ENCODE peak calls at places on chromosome 6, in four cellular contexts. One of them, this sample, is unnamed. For H3K4me1 and H3K9me3, the result is how much of the 10 kb centered on the place peaks cover.

GRCh38 chr6:72554761-72555221 is 67.1 kb upstream of the KCNQ5 start:
- DNase-seq in HCT116: no peak
- DNase-seq in naive thymus-derived CD4-positive, alpha-beta T cell: no peak
- DNase-seq in endothelial cell of umbilical vein: no peak
- DNase-seq in this sample: no peak

GRCh38 chr6:167828325-167828956 is 1.7 kb downstream of the AFDN start:
- DNase-seq in naive thymus-derived CD4-positive, alpha-beta T cell: no peak
- DNase-seq in HCT116: no peak
- DNase-seq in endothelial cell of umbilical vein: peak
- DNase-seq in this sample: no peak

GRCh38 chr6:13283340-13283739 is 45.0 kb downstream of the TBC1D7 start:
- DNase-seq in HCT116: no peak
- DNase-seq in naive thymus-derived CD4-positive, alpha-beta T cell: no peak
- DNase-seq in endothelial cell of umbilical vein: no peak
- DNase-seq in this sample: no peak

GRCh38 chr6:27871919-27872633 is 40.1 kb downstream of the OR2B2 start:
- DNase-seq in endothelial cell of umbilical vein: peak
- DNase-seq in HCT116: no peak
- DNase-seq in naive thymus-derived CD4-positive, alpha-beta T cell: peak
- DNase-seq in this sample: peak

GRCh38 chr6:41462980-41463930 is 82.9 kb upstream of the FOXP4 start:
- DNase-seq in naive thymus-derived CD4-positive, alpha-beta T cell: no peak
- DNase-seq in endothelial cell of umbilical vein: peak
- DNase-seq in HCT116: peak
- DNase-seq in this sample: peak

GRCh38 chr6:149082320-149082719 is 235.2 kb upstream of the TAB2 start:
- DNase-seq in HCT116: peak
- DNase-seq in naive thymus-derived CD4-positive, alpha-beta T cell: peak
- DNase-seq in endothelial cell of umbilical vein: peak
- DNase-seq in this sample: peak

GRCh38 chr6:104784884-104785283 is 74.8 kb downstream of the HACE1 start:
- DNase-seq in naive thymus-derived CD4-positive, alpha-beta T cell: no peak
- DNase-seq in HCT116: no peak
- DNase-seq in endothelial cell of umbilical vein: peak
- DNase-seq in this sample: no peak

GRCh38 chr6:51844391-51844735 is 243.1 kb downstream of the PKHD1 start:
- DNase-seq in naive thymus-derived CD4-positive, alpha-beta T cell: no peak
- DNase-seq in HCT116: no peak
- DNase-seq in endothelial cell of umbilical vein: no peak
- DNase-seq in this sample: no peak

GRCh38 chr6:156949376-156949775 is 172.2 kb downstream of the ARID1B start:
- DNase-seq in endothelial cell of umbilical vein: peak
- DNase-seq in HCT116: peak
- DNase-seq in naive thymus-derived CD4-positive, alpha-beta T cell: no peak
- DNase-seq in this sample: no peak

GRCh38 chr6:16319813-16320532 is 81.6 kb downstream of the GMPR start:
- DNase-seq in naive thymus-derived CD4-positive, alpha-beta T cell: peak
- DNase-seq in HCT116: peak
- DNase-seq in endothelial cell of umbilical vein: peak
- DNase-seq in this sample: peak

GRCh38 chr6:35051393-35051792 is 89.7 kb downstream of the TCP11 start:
- DNase-seq in HCT116: no peak
- DNase-seq in endothelial cell of umbilical vein: no peak
- DNase-seq in naive thymus-derived CD4-positive, alpha-beta T cell: no peak
- DNase-seq in this sample: no peak
- H3K4me1 ChIP-seq in HCT116: under half
- H3K4me1 ChIP-seq in endothelial cell of umbilical vein: under half
- H3K4me1 ChIP-seq in naive thymus-derived CD4-positive, alpha-beta T cell: under half
- H3K4me1 ChIP-seq in this sample: under half

DNA sequence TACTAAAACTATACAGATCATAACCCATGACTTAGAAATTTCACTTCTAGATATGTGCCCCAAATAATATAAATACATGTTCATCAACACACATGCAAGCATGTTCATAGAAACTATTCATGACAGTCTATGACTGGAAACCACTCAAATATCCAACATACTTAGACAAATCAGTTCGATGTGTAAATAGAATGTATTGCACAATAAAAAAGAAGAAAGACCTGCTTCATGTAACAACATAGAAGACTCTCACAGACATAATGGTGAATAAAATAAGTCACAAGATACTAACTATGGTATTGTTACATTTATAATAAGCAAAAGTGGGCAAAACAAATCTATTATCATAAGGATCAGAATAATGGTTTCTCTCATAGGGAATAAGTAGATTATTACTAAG is 163.5 kb upstream of the THBS2 start:
- DNase-seq in HCT116: no peak
- DNase-seq in naive thymus-derived CD4-positive, alpha-beta T cell: no peak
- DNase-seq in endothelial cell of umbilical vein: no peak
- DNase-seq in this sample: no peak
- H3K9me3 ChIP-seq in HCT116: under half
- H3K9me3 ChIP-seq in naive thymus-derived CD4-positive, alpha-beta T cell: under half
- H3K9me3 ChIP-seq in endothelial cell of umbilical vein: under half
- H3K9me3 ChIP-seq in this sample: under half

DNA sequence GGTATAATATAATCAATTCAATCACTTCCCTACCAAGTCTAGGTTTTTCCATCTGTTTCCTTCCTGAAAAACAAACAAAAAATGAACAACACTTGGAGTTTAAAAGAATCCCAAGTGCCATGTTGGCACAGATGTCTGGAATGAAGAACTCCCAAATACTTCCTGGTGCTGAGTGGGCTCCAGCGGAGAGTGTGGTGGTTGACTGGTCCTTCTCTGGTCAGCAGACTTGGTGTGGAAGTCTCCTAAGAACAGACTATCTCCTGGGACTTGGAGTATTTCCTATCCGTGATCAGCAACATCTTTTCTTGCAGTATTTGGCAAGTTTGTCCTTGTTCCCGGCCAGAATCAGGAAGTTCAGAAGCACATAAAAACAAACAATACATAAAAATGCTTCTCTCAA is 154.2 kb downstream of the MTFR2 start:
- DNase-seq in endothelial cell of umbilical vein: peak
- DNase-seq in naive thymus-derived CD4-positive, alpha-beta T cell: no peak
- DNase-seq in HCT116: no peak
- DNase-seq in this sample: no peak
- H3K4me1 ChIP-seq in endothelial cell of umbilical vein: under half
- H3K4me1 ChIP-seq in naive thymus-derived CD4-positive, alpha-beta T cell: under half
- H3K4me1 ChIP-seq in HCT116: under half
- H3K4me1 ChIP-seq in this sample: under half

GRCh38 chr6:78570044-78570443 is 297.3 kb upstream of the IRAK1BP1 start:
- DNase-seq in endothelial cell of umbilical vein: no peak
- DNase-seq in HCT116: no peak
- DNase-seq in naive thymus-derived CD4-positive, alpha-beta T cell: no peak
- DNase-seq in this sample: no peak
- H3K9me3 ChIP-seq in endothelial cell of umbilical vein: under half
- H3K9me3 ChIP-seq in HCT116: under half
- H3K9me3 ChIP-seq in naive thymus-derived CD4-positive, alpha-beta T cell: under half
- H3K9me3 ChIP-seq in this sample: under half

DNA sequence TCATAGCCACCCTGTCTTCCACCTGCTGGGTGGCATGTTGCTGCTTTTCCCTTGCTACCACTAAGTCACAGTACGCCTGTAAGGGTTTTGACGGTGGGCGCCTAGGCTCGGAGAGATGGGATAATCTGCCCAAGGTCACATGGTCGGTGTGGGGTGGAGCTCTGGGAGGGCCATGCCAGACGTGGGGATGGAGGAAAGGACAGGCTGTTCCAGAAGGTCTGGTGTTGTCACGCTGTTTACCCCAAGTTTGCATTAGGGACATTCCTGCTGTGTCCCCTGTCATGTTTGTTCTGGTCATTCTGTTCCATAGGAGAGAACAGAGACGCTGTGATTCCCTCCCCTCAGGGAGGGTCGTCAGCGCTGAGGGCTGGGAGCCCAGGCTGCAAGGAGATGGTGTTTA is 16.1 kb downstream of the IP6K3 start:
- DNase-seq in naive thymus-derived CD4-positive, alpha-beta T cell: no peak
- DNase-seq in HCT116: no peak
- DNase-seq in endothelial cell of umbilical vein: no peak
- DNase-seq in this sample: no peak
- H3K4me1 ChIP-seq in naive thymus-derived CD4-positive, alpha-beta T cell: under half
- H3K4me1 ChIP-seq in HCT116: under half
- H3K4me1 ChIP-seq in endothelial cell of umbilical vein: under half
- H3K4me1 ChIP-seq in this sample: under half

GRCh38 chr6:170086639-170087420 is 204.0 kb downstream of the DLL1 start:
- DNase-seq in endothelial cell of umbilical vein: no peak
- DNase-seq in HCT116: no peak
- DNase-seq in naive thymus-derived CD4-positive, alpha-beta T cell: peak
- DNase-seq in this sample: peak

GRCh38 chr6:170088349-170088951 is 202.4 kb downstream of the DLL1 start:
- DNase-seq in endothelial cell of umbilical vein: no peak
- DNase-seq in naive thymus-derived CD4-positive, alpha-beta T cell: no peak
- DNase-seq in HCT116: no peak
- DNase-seq in this sample: peak

GRCh38 chr6:170085475-170086401 is 205.1 kb downstream of the DLL1 start:
- DNase-seq in naive thymus-derived CD4-positive, alpha-beta T cell: no peak
- DNase-seq in endothelial cell of umbilical vein: no peak
- DNase-seq in HCT116: no peak
- DNase-seq in this sample: peak

GRCh38 chr6:170089937-170090335 is 200.9 kb downstream of the DLL1 start:
- DNase-seq in endothelial cell of umbilical vein: no peak
- DNase-seq in naive thymus-derived CD4-positive, alpha-beta T cell: no peak
- DNase-seq in HCT116: no peak
- DNase-seq in this sample: peak

DNA sequence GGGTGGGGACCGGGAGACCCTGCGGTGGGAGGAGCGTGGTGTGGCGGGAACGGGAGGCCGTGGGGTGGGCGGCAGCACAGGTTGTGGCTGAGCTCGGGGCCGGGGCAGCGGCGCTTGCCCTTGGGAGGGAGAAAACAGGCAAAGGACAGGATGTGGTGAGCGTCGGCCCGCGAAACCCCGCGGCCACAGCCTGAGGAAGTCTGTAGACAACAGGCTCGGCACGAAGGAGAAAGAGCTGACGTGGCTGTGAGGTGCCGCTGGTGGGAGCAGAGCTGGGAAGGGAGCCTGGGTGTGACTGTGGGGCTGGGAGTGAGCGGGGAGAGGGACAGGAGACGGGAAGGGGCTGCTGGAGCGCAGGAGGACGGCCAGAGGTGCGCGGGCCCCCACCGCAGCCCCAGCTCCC is 202.9 kb downstream of the DLL1 start:
- DNase-seq in HCT116: no peak
- DNase-seq in naive thymus-derived CD4-positive, alpha-beta T cell: peak
- DNase-seq in endothelial cell of umbilical vein: no peak
- DNase-seq in this sample: peak
- H3K9me3 ChIP-seq in HCT116: under half
- H3K9me3 ChIP-seq in naive thymus-derived CD4-positive, alpha-beta T cell: under half
- H3K9me3 ChIP-seq in endothelial cell of umbilical vein: under half
- H3K9me3 ChIP-seq in this sample: under half

GRCh38 chr6:136643850-136644596 is 93.8 kb upstream of the MAP7 start:
- DNase-seq in naive thymus-derived CD4-positive, alpha-beta T cell: peak
- DNase-seq in endothelial cell of umbilical vein: peak
- DNase-seq in HCT116: peak
- DNase-seq in this sample: peak
- H3K4me1 ChIP-seq in naive thymus-derived CD4-positive, alpha-beta T cell: under half
- H3K4me1 ChIP-seq in endothelial cell of umbilical vein: under half
- H3K4me1 ChIP-seq in HCT116: under half
- H3K4me1 ChIP-seq in this sample: under half

DNA sequence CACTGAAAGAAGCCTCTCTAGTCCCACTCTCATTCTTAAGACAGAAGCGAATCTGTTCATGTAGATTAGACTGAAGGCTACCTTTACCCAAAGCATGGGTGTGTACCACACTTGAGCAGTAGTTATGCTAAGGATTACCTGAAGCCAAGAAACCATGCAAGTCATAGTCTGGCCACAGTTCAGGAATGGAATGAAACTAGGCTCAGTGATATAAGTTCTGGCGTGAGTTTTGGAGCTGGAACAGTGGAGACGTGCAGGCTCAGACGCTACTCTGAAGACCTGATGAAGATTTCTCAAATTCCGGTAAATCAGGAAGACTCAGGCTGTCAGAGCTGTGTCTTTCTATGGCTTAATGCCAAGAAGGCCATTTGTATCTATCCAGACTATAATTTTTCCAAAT is 219.9 kb downstream of the HDGFL1 start:
- DNase-seq in HCT116: no peak
- DNase-seq in naive thymus-derived CD4-positive, alpha-beta T cell: no peak
- DNase-seq in endothelial cell of umbilical vein: no peak
- DNase-seq in this sample: no peak
- H3K9me3 ChIP-seq in HCT116: under half
- H3K9me3 ChIP-seq in naive thymus-derived CD4-positive, alpha-beta T cell: under half
- H3K9me3 ChIP-seq in endothelial cell of umbilical vein: under half
- H3K9me3 ChIP-seq in this sample: under half

GRCh38 chr6:108119212-108120141 is 44.9 kb upstream of the OSTM1 start:
- DNase-seq in endothelial cell of umbilical vein: no peak
- DNase-seq in naive thymus-derived CD4-positive, alpha-beta T cell: no peak
- DNase-seq in HCT116: no peak
- DNase-seq in this sample: no peak

GRCh38 chr6:108117427-108118358 is 43.2 kb upstream of the OSTM1 start:
- DNase-seq in naive thymus-derived CD4-positive, alpha-beta T cell: no peak
- DNase-seq in HCT116: no peak
- DNase-seq in endothelial cell of umbilical vein: peak
- DNase-seq in this sample: no peak

GRCh38 chr6:108120311-108120710 is 45.5 kb upstream of the NR2E1 start:
- DNase-seq in naive thymus-derived CD4-positive, alpha-beta T cell: no peak
- DNase-seq in endothelial cell of umbilical vein: no peak
- DNase-seq in HCT116: no peak
- DNase-seq in this sample: no peak

GRCh38 chr6:108118359-108118724 is 43.8 kb upstream of the OSTM1 start:
- DNase-seq in naive thymus-derived CD4-positive, alpha-beta T cell: no peak
- DNase-seq in HCT116: no peak
- DNase-seq in endothelial cell of umbilical vein: no peak
- DNase-seq in this sample: no peak

GRCh38 chr6:108118791-108119211 is 44.3 kb upstream of the OSTM1 start:
- DNase-seq in endothelial cell of umbilical vein: peak
- DNase-seq in HCT116: no peak
- DNase-seq in naive thymus-derived CD4-positive, alpha-beta T cell: no peak
- DNase-seq in this sample: no peak
- H3K4me1 ChIP-seq in endothelial cell of umbilical vein: under half
- H3K4me1 ChIP-seq in HCT116: under half
- H3K4me1 ChIP-seq in naive thymus-derived CD4-positive, alpha-beta T cell: under half
- H3K4me1 ChIP-seq in this sample: under half

GRCh38 chr6:143911028-143911427 is 46.8 kb downstream of the ZC2HC1B start:
- DNase-seq in naive thymus-derived CD4-positive, alpha-beta T cell: no peak
- DNase-seq in endothelial cell of umbilical vein: no peak
- DNase-seq in HCT116: no peak
- DNase-seq in this sample: no peak

DNA sequence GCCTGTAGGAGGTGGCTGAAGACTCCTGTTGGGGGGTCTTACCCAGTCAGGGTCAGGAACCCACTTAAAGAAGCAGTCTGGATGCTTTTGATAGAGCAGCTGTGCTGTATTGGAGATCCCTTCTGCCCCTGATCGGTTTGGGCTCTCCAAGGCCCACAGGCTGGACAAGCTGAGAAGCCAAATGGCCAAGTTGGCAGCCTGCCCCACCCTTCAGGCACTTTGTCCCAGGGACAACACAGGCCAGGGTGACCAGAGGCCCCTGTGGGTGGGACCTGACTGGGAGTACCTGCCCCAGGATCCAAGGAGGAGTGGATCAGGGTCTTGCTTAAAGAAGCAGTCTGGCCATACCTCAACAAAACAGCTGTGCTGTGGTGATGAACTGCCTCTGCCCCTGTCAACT is 48.4 kb downstream of the ZC2HC1B start:
- DNase-seq in HCT116: no peak
- DNase-seq in endothelial cell of umbilical vein: no peak
- DNase-seq in naive thymus-derived CD4-positive, alpha-beta T cell: no peak
- DNase-seq in this sample: no peak
- H3K9me3 ChIP-seq in HCT116: under half
- H3K9me3 ChIP-seq in endothelial cell of umbilical vein: under half
- H3K9me3 ChIP-seq in naive thymus-derived CD4-positive, alpha-beta T cell: under half
- H3K9me3 ChIP-seq in this sample: under half